ENCODE peak calls at places on chromosomes 4 and X, in eight cellular contexts. One of them, this sample, is unnamed.

GRCh38 chr4:157226035-157226434 is 5.5 kb downstream of the GRIA2 start:
- DNase-seq in left lung: no peak
- DNase-seq in heart right ventricle: no peak
- DNase-seq in WERI-Rb-1: no peak
- DNase-seq in A549: no peak
- DNase-seq in CD4-positive, alpha-beta T cell: no peak
- DNase-seq in fibroblast of lung: no peak
- DNase-seq in activated CD8-positive, alpha-beta T cell treated with anti-CD3 and anti-CD28 coated beads for 36 hours: no peak
- DNase-seq in this sample: no peak

GRCh38 chr4:10091531-10092181 is 24.9 kb downstream of the WDR1 start:
- DNase-seq in activated CD8-positive, alpha-beta T cell treated with anti-CD3 and anti-CD28 coated beads for 36 hours: no peak
- DNase-seq in left lung: peak; percentile 67
- DNase-seq in A549: no peak
- DNase-seq in CD4-positive, alpha-beta T cell: no peak
- DNase-seq in fibroblast of lung: no peak
- DNase-seq in heart right ventricle: no peak
- DNase-seq in WERI-Rb-1: no peak
- DNase-seq in this sample: no peak

GRCh38 chr4:120156115-120156718 is 89.6 kb upstream of the MAD2L1 start:
- DNase-seq in WERI-Rb-1: peak; percentile 42
- DNase-seq in fibroblast of lung: peak; percentile 89
- DNase-seq in heart right ventricle: no peak
- DNase-seq in activated CD8-positive, alpha-beta T cell treated with anti-CD3 and anti-CD28 coated beads for 36 hours: peak; percentile 20
- DNase-seq in A549: peak; percentile 79
- DNase-seq in left lung: no peak
- DNase-seq in CD4-positive, alpha-beta T cell: no peak
- DNase-seq in this sample: no peak

GRCh38 chr4:65658117-65658516 is 12.2 kb downstream of the EPHA5 start:
- DNase-seq in activated CD8-positive, alpha-beta T cell treated with anti-CD3 and anti-CD28 coated beads for 36 hours: no peak
- DNase-seq in WERI-Rb-1: no peak
- DNase-seq in left lung: no peak
- DNase-seq in heart right ventricle: no peak
- DNase-seq in CD4-positive, alpha-beta T cell: no peak
- DNase-seq in fibroblast of lung: no peak
- DNase-seq in A549: no peak
- DNase-seq in this sample: no peak

GRCh38 chr4:163693776-163694175 is 199.3 kb downstream of the TMA16 start:
- DNase-seq in CD4-positive, alpha-beta T cell: no peak
- DNase-seq in fibroblast of lung: peak; percentile 53
- DNase-seq in WERI-Rb-1: no peak
- DNase-seq in A549: peak; percentile 17
- DNase-seq in heart right ventricle: no peak
- DNase-seq in left lung: no peak
- DNase-seq in activated CD8-positive, alpha-beta T cell treated with anti-CD3 and anti-CD28 coated beads for 36 hours: no peak
- DNase-seq in this sample: no peak

GRCh38 chr4:119261986-119262385 is 49.5 kb downstream of the USP53 start:
- DNase-seq in CD4-positive, alpha-beta T cell: no peak
- DNase-seq in WERI-Rb-1: no peak
- DNase-seq in heart right ventricle: no peak
- DNase-seq in left lung: no peak
- DNase-seq in A549: no peak
- DNase-seq in activated CD8-positive, alpha-beta T cell treated with anti-CD3 and anti-CD28 coated beads for 36 hours: no peak
- DNase-seq in fibroblast of lung: no peak
- DNase-seq in this sample: no peak

GRCh38 chr4:5749568-5749967 is 38.6 kb downstream of the EVC start:
- DNase-seq in fibroblast of lung: no peak
- DNase-seq in activated CD8-positive, alpha-beta T cell treated with anti-CD3 and anti-CD28 coated beads for 36 hours: no peak
- DNase-seq in heart right ventricle: no peak
- DNase-seq in CD4-positive, alpha-beta T cell: no peak
- DNase-seq in WERI-Rb-1: no peak
- DNase-seq in left lung: peak; percentile 51
- DNase-seq in A549: no peak
- DNase-seq in this sample: no peak

GRCh38 chrX:106038625-106039024 is at the start of gene SERPINA7:
- DNase-seq in A549: no peak
- DNase-seq in heart right ventricle: no peak
- DNase-seq in CD4-positive, alpha-beta T cell: no peak
- DNase-seq in fibroblast of lung: no peak
- DNase-seq in activated CD8-positive, alpha-beta T cell treated with anti-CD3 and anti-CD28 coated beads for 36 hours: no peak
- DNase-seq in WERI-Rb-1: no peak
- DNase-seq in left lung: no peak
- DNase-seq in this sample: no peak

DNA sequence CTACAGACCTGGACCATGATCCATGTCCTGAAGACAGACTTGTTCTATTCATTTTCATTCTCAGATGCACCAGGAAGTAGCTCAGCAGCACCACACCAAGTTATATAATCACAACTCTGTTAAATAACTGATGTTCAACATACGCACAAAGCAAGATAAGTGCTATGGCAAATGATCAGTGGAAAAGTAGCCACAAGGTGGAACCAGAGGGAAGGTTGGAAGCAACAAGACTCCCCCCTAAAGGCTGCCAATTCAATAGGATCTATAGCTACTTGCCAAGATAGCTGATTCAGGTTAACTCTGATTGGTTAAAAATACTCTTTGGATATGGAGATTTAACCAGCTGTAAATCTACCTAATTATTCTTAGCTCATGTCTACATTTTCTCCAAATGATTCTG is 23.7 kb upstream of the FAM47B start:
- DNase-seq in CD4-positive, alpha-beta T cell: no peak
- DNase-seq in left lung: no peak
- DNase-seq in activated CD8-positive, alpha-beta T cell treated with anti-CD3 and anti-CD28 coated beads for 36 hours: no peak
- DNase-seq in A549: peak; percentile 70
- DNase-seq in WERI-Rb-1: peak; percentile 27
- DNase-seq in heart right ventricle: no peak
- DNase-seq in fibroblast of lung: peak; percentile 69
- DNase-seq in this sample: no peak
- TF ChIP-seq CTCF in CD4-positive, alpha-beta T cell: no peak
- TF ChIP-seq CTCF in left lung: no peak
- TF ChIP-seq CTCF in activated CD8-positive, alpha-beta T cell treated with anti-CD3 and anti-CD28 coated beads for 36 hours: no peak
- TF ChIP-seq CTCF in A549: peak; percentile 58
- TF ChIP-seq CTCF in WERI-Rb-1: peak; percentile 59
- TF ChIP-seq CTCF in heart right ventricle: peak; percentile 35
- TF ChIP-seq CTCF in fibroblast of lung: peak; percentile 53
- TF ChIP-seq CTCF in this sample: no peak

GRCh38 chr4:35461931-35462659 is 782.2 kb downstream of the ARAP2 start:
- DNase-seq in fibroblast of lung: no peak
- DNase-seq in CD4-positive, alpha-beta T cell: no peak
- DNase-seq in left lung: no peak
- DNase-seq in A549: peak; percentile 1
- DNase-seq in WERI-Rb-1: peak; percentile 38
- DNase-seq in heart right ventricle: no peak
- DNase-seq in activated CD8-positive, alpha-beta T cell treated with anti-CD3 and anti-CD28 coated beads for 36 hours: no peak
- DNase-seq in this sample: no peak
- TF ChIP-seq CTCF in fibroblast of lung: no peak
- TF ChIP-seq CTCF in CD4-positive, alpha-beta T cell: no peak
- TF ChIP-seq CTCF in left lung: no peak
- TF ChIP-seq CTCF in A549: no peak
- TF ChIP-seq CTCF in WERI-Rb-1: peak; percentile 26
- TF ChIP-seq CTCF in heart right ventricle: no peak
- TF ChIP-seq CTCF in activated CD8-positive, alpha-beta T cell treated with anti-CD3 and anti-CD28 coated beads for 36 hours: no peak
- TF ChIP-seq CTCF in this sample: no peak

GRCh38 chr4:20857081-20857480 is 156.8 kb downstream of the PACRGL start:
- DNase-seq in WERI-Rb-1: no peak
- DNase-seq in A549: no peak
- DNase-seq in CD4-positive, alpha-beta T cell: no peak
- DNase-seq in fibroblast of lung: no peak
- DNase-seq in left lung: no peak
- DNase-seq in activated CD8-positive, alpha-beta T cell treated with anti-CD3 and anti-CD28 coated beads for 36 hours: no peak
- DNase-seq in heart right ventricle: no peak
- DNase-seq in this sample: no peak

GRCh38 chr4:20859097-20859781 is 159.0 kb downstream of the PACRGL start:
- DNase-seq in fibroblast of lung: no peak
- DNase-seq in WERI-Rb-1: no peak
- DNase-seq in A549: no peak
- DNase-seq in left lung: no peak
- DNase-seq in CD4-positive, alpha-beta T cell: no peak
- DNase-seq in heart right ventricle: no peak
- DNase-seq in activated CD8-positive, alpha-beta T cell treated with anti-CD3 and anti-CD28 coated beads for 36 hours: no peak
- DNase-seq in this sample: no peak

DNA sequence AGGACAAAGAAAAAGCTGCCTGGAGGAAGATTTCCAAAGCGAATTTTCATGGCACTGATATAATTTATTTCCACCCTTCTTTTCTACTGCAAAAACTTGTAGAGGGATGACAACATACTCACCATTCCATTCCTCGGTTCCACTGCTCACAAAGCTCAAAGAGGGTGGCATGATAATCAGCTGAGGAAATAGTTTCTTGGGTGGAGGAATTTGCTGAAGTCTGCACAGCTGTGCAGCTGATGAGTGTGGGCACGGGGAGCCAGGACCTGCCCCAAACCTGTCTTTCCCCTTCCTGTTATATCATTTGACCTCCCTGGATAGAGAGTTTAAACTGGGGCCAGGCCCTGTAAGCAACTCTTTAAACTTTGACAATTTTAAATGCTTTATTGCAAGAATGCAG is 160.6 kb downstream of the PACRGL start:
- DNase-seq in fibroblast of lung: no peak
- DNase-seq in CD4-positive, alpha-beta T cell: no peak
- DNase-seq in WERI-Rb-1: no peak
- DNase-seq in left lung: no peak
- DNase-seq in activated CD8-positive, alpha-beta T cell treated with anti-CD3 and anti-CD28 coated beads for 36 hours: no peak
- DNase-seq in heart right ventricle: no peak
- DNase-seq in A549: no peak
- DNase-seq in this sample: no peak
- TF ChIP-seq CTCF in fibroblast of lung: no peak
- TF ChIP-seq CTCF in CD4-positive, alpha-beta T cell: no peak
- TF ChIP-seq CTCF in WERI-Rb-1: no peak
- TF ChIP-seq CTCF in left lung: no peak
- TF ChIP-seq CTCF in activated CD8-positive, alpha-beta T cell treated with anti-CD3 and anti-CD28 coated beads for 36 hours: no peak
- TF ChIP-seq CTCF in heart right ventricle: no peak
- TF ChIP-seq CTCF in A549: no peak
- TF ChIP-seq CTCF in this sample: no peak

GRCh38 chr4:16508968-16509367 is 282.7 kb upstream of the TAPT1 start:
- DNase-seq in heart right ventricle: no peak
- DNase-seq in CD4-positive, alpha-beta T cell: no peak
- DNase-seq in activated CD8-positive, alpha-beta T cell treated with anti-CD3 and anti-CD28 coated beads for 36 hours: no peak
- DNase-seq in fibroblast of lung: no peak
- DNase-seq in A549: peak; percentile 10
- DNase-seq in WERI-Rb-1: peak; percentile 12
- DNase-seq in left lung: no peak
- DNase-seq in this sample: no peak
- TF ChIP-seq CTCF in heart right ventricle: peak; percentile 6
- TF ChIP-seq CTCF in CD4-positive, alpha-beta T cell: no peak
- TF ChIP-seq CTCF in activated CD8-positive, alpha-beta T cell treated with anti-CD3 and anti-CD28 coated beads for 36 hours: peak; percentile 43
- TF ChIP-seq CTCF in fibroblast of lung: peak; percentile 46
- TF ChIP-seq CTCF in A549: no peak
- TF ChIP-seq CTCF in WERI-Rb-1: peak; percentile 87
- TF ChIP-seq CTCF in left lung: no peak
- TF ChIP-seq CTCF in this sample: no peak

DNA sequence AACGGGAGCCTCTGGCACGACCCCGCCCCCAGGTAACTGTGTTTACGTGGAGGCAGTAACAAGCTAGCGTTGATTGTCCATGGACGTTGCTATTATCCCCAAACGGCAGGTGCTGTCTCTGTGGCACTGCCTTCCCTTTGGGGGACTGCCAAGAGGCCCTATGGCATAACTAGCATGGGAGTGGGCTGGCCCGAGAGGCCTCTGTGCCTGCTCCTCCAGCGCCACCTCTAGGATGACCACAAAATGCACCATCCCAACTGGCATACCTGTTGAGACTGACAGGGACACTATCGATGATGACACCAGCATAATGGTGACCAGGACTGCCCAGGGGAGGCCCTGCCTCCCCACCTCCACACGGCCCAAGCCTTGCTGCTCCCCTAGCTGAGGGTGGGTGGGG is 1.5 kb downstream of the SRPK3 start:
- DNase-seq in activated CD8-positive, alpha-beta T cell treated with anti-CD3 and anti-CD28 coated beads for 36 hours: no peak
- DNase-seq in heart right ventricle: no peak
- DNase-seq in CD4-positive, alpha-beta T cell: no peak
- DNase-seq in fibroblast of lung: no peak
- DNase-seq in left lung: no peak
- DNase-seq in WERI-Rb-1: peak; percentile 58
- DNase-seq in A549: no peak
- DNase-seq in this sample: no peak
- TF ChIP-seq CTCF in activated CD8-positive, alpha-beta T cell treated with anti-CD3 and anti-CD28 coated beads for 36 hours: no peak
- TF ChIP-seq CTCF in heart right ventricle: no peak
- TF ChIP-seq CTCF in CD4-positive, alpha-beta T cell: no peak
- TF ChIP-seq CTCF in fibroblast of lung: no peak
- TF ChIP-seq CTCF in left lung: no peak
- TF ChIP-seq CTCF in WERI-Rb-1: peak; percentile 61
- TF ChIP-seq CTCF in A549: no peak
- TF ChIP-seq CTCF in this sample: no peak

DNA sequence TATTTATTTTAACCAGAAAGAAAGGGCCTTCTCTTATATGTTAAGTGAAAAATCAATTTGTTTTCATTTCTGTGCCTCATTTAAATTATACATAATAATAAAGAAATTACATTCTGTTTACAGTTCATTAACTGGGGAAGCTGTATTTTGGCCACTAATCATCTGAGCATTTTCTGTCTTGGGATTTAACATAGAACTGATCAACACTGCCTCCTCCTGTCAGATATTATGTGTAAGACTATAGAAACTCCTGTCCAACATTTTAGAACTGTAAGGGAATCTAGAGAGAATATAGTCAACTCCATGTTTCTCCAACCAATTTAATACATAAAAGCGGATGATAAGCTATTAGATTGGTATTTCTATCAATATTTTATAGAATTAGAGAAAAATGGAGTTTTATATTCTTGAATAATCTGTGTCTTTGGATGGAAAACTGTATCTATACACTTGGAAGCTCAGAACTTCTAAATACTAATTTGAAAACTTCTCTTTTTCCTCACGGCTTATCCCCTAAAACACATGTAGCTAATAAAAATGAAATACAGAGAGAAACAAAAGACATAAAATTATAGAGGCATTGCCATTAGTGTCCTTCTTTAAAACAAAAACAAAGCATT is 33.0 kb downstream of the ENPEP start:
- DNase-seq in A549: peak; percentile 17
- DNase-seq in WERI-Rb-1: no peak
- DNase-seq in fibroblast of lung: peak; percentile 64
- DNase-seq in left lung: no peak
- DNase-seq in activated CD8-positive, alpha-beta T cell treated with anti-CD3 and anti-CD28 coated beads for 36 hours: no peak
- DNase-seq in heart right ventricle: no peak
- DNase-seq in CD4-positive, alpha-beta T cell: no peak
- DNase-seq in this sample: no peak
- TF ChIP-seq CTCF in A549: peak; percentile 39
- TF ChIP-seq CTCF in WERI-Rb-1: peak; percentile 5
- TF ChIP-seq CTCF in fibroblast of lung: peak; percentile 50
- TF ChIP-seq CTCF in left lung: peak; percentile 14
- TF ChIP-seq CTCF in activated CD8-positive, alpha-beta T cell treated with anti-CD3 and anti-CD28 coated beads for 36 hours: peak; percentile 23
- TF ChIP-seq CTCF in heart right ventricle: peak; percentile 39
- TF ChIP-seq CTCF in CD4-positive, alpha-beta T cell: no peak
- TF ChIP-seq CTCF in this sample: no peak

GRCh38 chr4:87390931-87391782 is at the start of gene HSD17B11:
- DNase-seq in WERI-Rb-1: peak; percentile 63
- DNase-seq in A549: peak; percentile 94
- DNase-seq in CD4-positive, alpha-beta T cell: peak; percentile 72
- DNase-seq in activated CD8-positive, alpha-beta T cell treated with anti-CD3 and anti-CD28 coated beads for 36 hours: peak; percentile 89
- DNase-seq in left lung: peak; percentile 93
- DNase-seq in fibroblast of lung: peak; percentile 95
- DNase-seq in heart right ventricle: peak; percentile 82
- DNase-seq in this sample: peak; percentile 70
- TF ChIP-seq CTCF in WERI-Rb-1: no peak
- TF ChIP-seq CTCF in A549: no peak
- TF ChIP-seq CTCF in CD4-positive, alpha-beta T cell: no peak
- TF ChIP-seq CTCF in activated CD8-positive, alpha-beta T cell treated with anti-CD3 and anti-CD28 coated beads for 36 hours: no peak
- TF ChIP-seq CTCF in left lung: peak; percentile 22
- TF ChIP-seq CTCF in fibroblast of lung: peak; percentile 24
- TF ChIP-seq CTCF in heart right ventricle: peak; percentile 44
- TF ChIP-seq CTCF in this sample: no peak

DNA sequence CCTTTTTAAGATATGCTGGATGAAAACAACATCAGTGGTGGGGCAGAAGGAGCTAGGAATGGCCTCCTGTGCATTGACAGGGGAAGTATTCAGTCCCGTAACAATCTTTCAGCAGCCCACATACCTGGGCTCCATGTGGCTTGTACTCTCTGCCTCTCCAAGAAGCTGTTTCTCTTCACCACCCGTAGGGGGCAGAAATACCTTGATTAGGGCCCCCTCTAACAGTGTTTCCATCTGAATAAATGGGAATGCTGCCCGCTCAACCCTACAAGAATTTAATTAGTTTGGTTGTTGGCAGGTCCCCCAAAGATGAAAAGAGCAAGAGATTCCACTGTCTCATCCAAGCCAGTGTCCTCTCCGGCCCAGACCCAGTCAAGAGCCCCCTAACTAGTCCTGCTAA is 155.2 kb downstream of the SMIM20 start:
- DNase-seq in CD4-positive, alpha-beta T cell: no peak
- DNase-seq in fibroblast of lung: peak; percentile 67
- DNase-seq in WERI-Rb-1: peak; percentile 18
- DNase-seq in left lung: no peak
- DNase-seq in heart right ventricle: no peak
- DNase-seq in activated CD8-positive, alpha-beta T cell treated with anti-CD3 and anti-CD28 coated beads for 36 hours: no peak
- DNase-seq in A549: peak; percentile 9
- DNase-seq in this sample: no peak
- TF ChIP-seq CTCF in CD4-positive, alpha-beta T cell: no peak
- TF ChIP-seq CTCF in fibroblast of lung: peak; percentile 59
- TF ChIP-seq CTCF in WERI-Rb-1: peak; percentile 71
- TF ChIP-seq CTCF in left lung: no peak
- TF ChIP-seq CTCF in heart right ventricle: no peak
- TF ChIP-seq CTCF in activated CD8-positive, alpha-beta T cell treated with anti-CD3 and anti-CD28 coated beads for 36 hours: peak; percentile 66
- TF ChIP-seq CTCF in A549: peak; percentile 15
- TF ChIP-seq CTCF in this sample: no peak